ENCODE peak calls at places on chromosomes 2 and 18, in four cellular contexts. W is GM12891, Y is endothelial cell of umbilical vein, M is ovary. E is an unnamed sample.

GRCh38 chr18:48024009-48024512 is 93.6 kb upstream of the SMAD2 start:
- DNase-seq in W (no peak), Y (no peak), M (no peak), E (no peak)

GRCh38 chr2:61469424-61470121 is 1.3 kb downstream of the USP34 start:
- DNase-seq in W (no peak), Y (peak), M (no peak), E (peak)

GRCh38 chr2:150596071-150596470 is 108.6 kb upstream of the RND3 start:
- DNase-seq in W (no peak), Y (peak), M (no peak), E (no peak)

GRCh38 chr2:27013738-27014137 is 19.0 kb upstream of the TMEM214 start:
- DNase-seq in W (no peak), Y (no peak), M (no peak), E (no peak)

GRCh38 chr18:31230495-31230894 is 67.8 kb upstream of the DSC1 start:
- DNase-seq in W (no peak), Y (no peak), M (no peak), E (no peak)

GRCh38 chr2:229342376-229342775 is 71.3 kb upstream of the PID1 start:
- DNase-seq in W (no peak), Y (no peak), M (peak), E (no peak)

GRCh38 chr18:32711862-32712261 is 61.0 kb downstream of the KLHL14 start:
- DNase-seq in W (no peak), Y (no peak), M (no peak), E (no peak)

GRCh38 chr2:73156539-73157124 is 43.9 kb upstream of the RAB11FIP5 start:
- DNase-seq in W (no peak), Y (peak), M (peak), E (peak)

GRCh38 chr2:241272298-241272721 is 43.2 kb downstream of the HDLBP start:
- DNase-seq in W (no peak), Y (peak), M (peak), E (no peak)

GRCh38 chr2:120161190-120161589 is 62.0 kb downstream of the TMEM185B start:
- DNase-seq in W (no peak), Y (no peak), M (no peak), E (no peak)

GRCh38 chr2:241112592-241112991 is 10.5 kb upstream of the MTERF4 start:
- DNase-seq in W (no peak), Y (no peak), M (no peak), E (no peak)

GRCh38 chr2:12506846-12507245 is 209.9 kb upstream of the TRIB2 start:
- DNase-seq in W (no peak), Y (no peak), M (no peak), E (no peak)

GRCh38 chr2:170966648-170967396 is 37.8 kb downstream of the GORASP2 start:
- DNase-seq in W (no peak), Y (no peak), M (no peak), E (peak)

GRCh38 chr18:55275042-55275897 is 312.7 kb downstream of the TCF4 start:
- DNase-seq in W (no peak), Y (peak), M (no peak), E (peak)

GRCh38 chr2:132489150-132489549 is 72.5 kb downstream of the GPR39 start:
- DNase-seq in W (no peak), Y (no peak), M (no peak), E (no peak)

GRCh38 chr2:6394266-6394665 is 471.4 kb downstream of the CMPK2 start:
- DNase-seq in W (no peak), Y (no peak), M (no peak), E (no peak)

GRCh38 chr2:6392966-6393365 is 472.7 kb downstream of the CMPK2 start:
- DNase-seq in W (no peak), Y (no peak), M (no peak), E (no peak)

GRCh38 chr2:6392354-6392753 is 473.4 kb downstream of the CMPK2 start:
- DNase-seq in W (no peak), Y (no peak), M (no peak), E (no peak)
- TF ChIP-seq POLR2A in W (no peak), Y (no peak), M (no peak), E (no peak)

GRCh38 chr2:19684516-19684915 is 217.3 kb downstream of the TTC32 start:
- DNase-seq in W (no peak), Y (no peak), M (no peak), E (no peak)
- TF ChIP-seq POLR2A in W (no peak), Y (no peak), M (no peak), E (no peak)

GRCh38 chr18:5294618-5295230 is 802 bp downstream of the ZBTB14 start:
- DNase-seq in W (no peak), Y (peak), M (peak), E (peak)
- TF ChIP-seq POLR2A in W (peak), Y (no peak), M (no peak), E (peak)

GRCh38 chr2:183038341-183039300 is at the start of gene NCKAP1:
- DNase-seq in W (peak), Y (peak), M (peak), E (peak)
- TF ChIP-seq POLR2A in W (no peak), Y (no peak), M (peak), E (peak)

DNA sequence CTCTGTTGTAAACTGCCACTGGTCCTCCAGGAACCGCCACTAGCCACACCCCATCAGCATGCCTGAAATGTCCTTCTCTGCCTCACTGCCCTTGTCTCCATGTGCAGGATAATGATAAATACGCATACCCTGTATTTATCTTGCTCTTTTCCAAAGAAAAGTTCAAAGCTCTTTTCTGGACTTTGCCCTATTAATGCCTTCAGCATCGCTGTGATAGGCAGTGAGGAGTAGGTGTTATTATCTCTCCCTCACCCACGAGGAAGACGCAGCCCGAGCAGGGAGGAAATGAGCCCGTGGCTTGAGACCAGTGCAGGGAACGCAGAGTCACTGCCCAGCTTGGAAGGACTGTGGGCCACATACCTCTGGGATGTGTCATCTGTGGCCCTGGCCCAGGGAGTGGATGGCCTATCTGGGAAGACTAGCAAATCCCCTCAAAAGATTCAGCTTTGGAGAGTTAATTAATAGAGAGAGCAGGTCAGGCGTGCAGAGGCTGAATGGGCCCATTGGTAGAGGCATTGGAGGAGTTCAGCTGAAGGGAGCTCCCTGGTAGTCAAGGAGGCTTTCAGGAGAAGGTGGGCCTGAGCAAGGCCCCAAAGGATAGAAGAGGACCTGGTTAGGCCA is 39.5 kb upstream of the MCFD2 start:
- DNase-seq in W (no peak), Y (peak), M (peak), E (peak)
- TF ChIP-seq POLR2A in W (no peak), Y (no peak), M (no peak), E (no peak)